ENCODE peak calls at places on chromosomes 6 and 20, in five cellular contexts. I is fibroblast of lung, Y is thyroid gland, X is upper lobe of right lung, Q is lung. E is an unnamed sample.

GRCh38 chr20:36085686-36086267 is 68.8 kb upstream of the EPB41L1 start:
- DNase-seq in Q (peak), I (peak), X (peak), Y (peak), E (peak)

GRCh38 chr6:125314019-125314581 is 12.3 kb upstream of the HDDC2 start:
- DNase-seq in X (no peak), Q (peak), Y (peak), I (peak), E (peak)

GRCh38 chr20:34249291-34249690 is 8.1 kb downstream of the ASIP start:
- DNase-seq in X (no peak), I (peak), Y (no peak), Q (no peak), E (peak)

GRCh38 chr20:4261333-4262284 is 246.3 kb upstream of the RNF24 start:
- DNase-seq in X (no peak), Y (no peak), Q (no peak), I (peak), E (no peak)

GRCh38 chr20:1389703-1390385 is 3.0 kb downstream of the FKBP1A start:
- DNase-seq in X (no peak), Y (peak), Q (peak), I (no peak), E (peak)

GRCh38 chr6:97392735-97393134 is 109.7 kb upstream of the MMS22L start:
- DNase-seq in I (no peak), Y (no peak), Q (no peak), X (no peak), E (no peak)

GRCh38 chr20:34904202-34904621 is 27.8 kb downstream of the ACSS2 start:
- DNase-seq in X (no peak), Y (no peak), Q (no peak), I (no peak), E (peak)

GRCh38 chr6:26330835-26331808 is 33.9 kb upstream of the BTN3A2 start:
- DNase-seq in Y (no peak), I (no peak), X (no peak), Q (no peak), E (no peak)

GRCh38 chr6:39062014-39062740 is 13.6 kb downstream of the GLP1R start:
- DNase-seq in X (no peak), I (no peak), Y (no peak), Q (no peak), E (no peak)

GRCh38 chr6:20432692-20433091 is 31.0 kb downstream of the E2F3 start:
- DNase-seq in Q (no peak), I (no peak), X (no peak), Y (no peak), E (no peak)

GRCh38 chr20:22379472-22379871 is 204.9 kb downstream of the FOXA2 start:
- DNase-seq in I (peak), Q (no peak), Y (no peak), X (no peak), E (peak)

GRCh38 chr6:13395272-13396237 is 67.2 kb upstream of the TBC1D7 start:
- DNase-seq in Q (peak), I (peak), X (no peak), Y (peak), E (peak)

GRCh38 chr6:105211831-105212230 is 32.0 kb upstream of the POPDC3 start:
- DNase-seq in I (peak), Y (no peak), Q (no peak), X (no peak), E (no peak)

GRCh38 chr20:4153251-4153650 is 137.9 kb upstream of the RNF24 start:
- DNase-seq in X (peak), I (no peak), Y (peak), Q (no peak), E (no peak)

GRCh38 chr20:39946053-39946810 is 742.8 kb downstream of the MAFB start:
- DNase-seq in Q (no peak), Y (no peak), I (no peak), X (no peak), E (no peak)

GRCh38 chr20:41275181-41275793 is 42.2 kb downstream of the ZHX3 start:
- DNase-seq in I (peak), X (no peak), Y (no peak), Q (no peak), E (peak)

GRCh38 chr20:44728835-44729342 is 13.7 kb downstream of the CCN5 start:
- DNase-seq in I (peak), X (peak), Q (peak), Y (peak), E (peak)

GRCh38 chr6:145904878-145905277 is 59.3 kb downstream of the SHPRH start:
- DNase-seq in I (no peak), X (no peak), Y (no peak), Q (no peak), E (no peak)

GRCh38 chr20:43185901-43186300 is 3.8 kb downstream of the PTPRT start:
- DNase-seq in Y (no peak), Q (no peak), X (no peak), I (no peak), E (no peak)

GRCh38 chr6:16930432-16930831 is 169.2 kb upstream of the ATXN1 start:
- DNase-seq in X (no peak), I (no peak), Q (no peak), Y (no peak), E (no peak)

GRCh38 chr20:59891581-59891980 is 41.9 kb downstream of the SYCP2 start:
- DNase-seq in Y (no peak), I (no peak), Q (no peak), X (no peak), E (no peak)

GRCh38 chr6:169974663-169975062 is 223.2 kb downstream of the ERMARD start:
- DNase-seq in Y (no peak), I (no peak), Q (no peak), X (no peak), E (no peak)

GRCh38 chr6:149830731-149831379 is 33.3 kb downstream of the LRP11 start:
- DNase-seq in Y (no peak), Q (no peak), X (no peak), I (peak), E (no peak)

GRCh38 chr20:22501034-22501433 is 83.3 kb downstream of the FOXA2 start:
- DNase-seq in X (no peak), Y (no peak), Q (no peak), I (no peak), E (no peak)

GRCh38 chr6:153103256-153103655 is 27.8 kb downstream of the RGS17 start:
- DNase-seq in Q (no peak), X (no peak), I (no peak), Y (no peak), E (no peak)

GRCh38 chr6:70599187-70599586 is 32.5 kb downstream of the SDHAF4 start:
- DNase-seq in Q (no peak), X (no peak), Y (no peak), I (no peak), E (no peak)

GRCh38 chr6:22658934-22659333 is 89.6 kb downstream of the HDGFL1 start:
- DNase-seq in Y (no peak), X (no peak), Q (no peak), I (no peak), E (no peak)

GRCh38 chr6:35470663-35471120 is 2.5 kb downstream of the RPL10A start:
- DNase-seq in I (no peak), Q (no peak), X (no peak), Y (no peak), E (no peak)

GRCh38 chr6:97563529-97563928 is 280.5 kb upstream of the MMS22L start:
- DNase-seq in Y (no peak), Q (no peak), I (no peak), X (no peak), E (no peak)

GRCh38 chr6:106797186-106797585 is 167.8 kb downstream of the QRSL1 start:
- DNase-seq in I (no peak), Y (peak), X (no peak), Q (no peak), E (no peak)

GRCh38 chr6:109079981-109080380 is 14.7 kb downstream of the SESN1 start:
- DNase-seq in I (no peak), Q (no peak), Y (peak), X (no peak), E (peak)

GRCh38 chr6:136859430-136859829 is 37.0 kb downstream of the PEX7 start:
- DNase-seq in I (no peak), X (no peak), Y (no peak), Q (no peak), E (no peak)

GRCh38 chr6:5153186-5153585 is 68.0 kb downstream of the PPP1R3G start:
- DNase-seq in I (no peak), X (no peak), Q (no peak), Y (no peak), E (no peak)

GRCh38 chr6:167963589-167964057 is 33.8 kb upstream of the KIF25 start:
- DNase-seq in Y (no peak), Q (no peak), I (no peak), X (no peak), E (no peak)

GRCh38 chr20:50680106-50680960 is 11.0 kb downstream of the RIPOR3 start:
- DNase-seq in X (no peak), Y (peak), Q (no peak), I (peak), E (no peak)

GRCh38 chr6:115570326-115570725 is 490.4 kb downstream of the FRK start:
- DNase-seq in I (peak), X (no peak), Y (no peak), Q (no peak), E (no peak)

GRCh38 chr6:38021029-38021428 is 201.5 kb downstream of the ZFAND3 start:
- DNase-seq in I (no peak), Y (no peak), Q (no peak), X (no peak), E (no peak)

GRCh38 chr6:145895802-145896201 is 68.4 kb downstream of the SHPRH start:
- DNase-seq in X (no peak), Q (no peak), Y (no peak), I (peak), E (peak)

GRCh38 chr20:25588491-25588890 is 3.2 kb upstream of the NINL start:
- DNase-seq in Q (no peak), Y (no peak), X (no peak), I (no peak), E (no peak)

GRCh38 chr20:25586877-25587276 is 1.5 kb upstream of the NINL start:
- DNase-seq in Q (no peak), X (peak), Y (no peak), I (no peak), E (no peak)

GRCh38 chr20:25587536-25587935 is 2.2 kb upstream of the NINL start:
- DNase-seq in Y (no peak), X (no peak), I (no peak), Q (no peak), E (no peak)

GRCh38 chr20:25580711-25581110 is 4.6 kb downstream of the NINL start:
- DNase-seq in Y (peak), Q (peak), I (no peak), X (peak), E (peak)

DNA sequence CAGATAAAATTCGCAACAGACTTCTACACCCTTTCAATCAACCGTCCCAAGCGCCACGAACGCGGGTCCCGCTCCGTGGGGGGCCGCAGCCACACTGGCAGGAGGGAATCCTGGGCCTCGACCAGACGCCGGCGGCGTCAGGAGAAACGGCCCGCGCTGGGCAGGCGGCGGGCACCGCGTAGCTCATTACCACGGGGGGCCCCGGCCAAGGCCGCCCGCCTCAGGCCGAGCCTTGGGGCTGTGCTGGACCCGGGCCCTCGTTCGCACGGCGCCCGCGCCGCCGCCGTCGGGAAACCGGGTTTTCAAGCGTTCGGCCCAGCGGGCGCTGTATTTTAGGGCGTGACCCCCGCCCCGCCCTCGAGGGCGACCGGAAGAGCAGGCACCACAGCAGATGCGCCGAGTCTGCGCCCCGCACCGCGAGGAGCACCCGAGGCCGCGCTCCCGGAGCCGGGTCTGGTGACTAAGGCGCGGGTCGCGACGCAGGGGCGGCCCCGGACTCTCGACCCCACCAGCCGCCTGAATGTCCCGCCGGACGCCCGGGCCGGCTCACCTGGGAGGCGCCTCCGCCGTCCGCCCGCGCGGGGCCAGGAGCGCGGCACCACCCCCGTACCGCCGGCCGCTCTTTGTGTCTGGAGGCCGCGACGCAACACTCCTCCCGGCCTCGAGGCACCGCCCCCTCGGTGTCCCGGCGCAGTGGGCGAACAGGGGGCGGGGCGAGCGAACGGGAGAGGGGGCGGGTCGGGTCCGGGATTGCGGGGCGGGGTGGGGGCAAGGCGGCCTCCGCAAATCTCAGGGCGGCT is at the start of gene NINL:
- DNase-seq in Q (peak), I (peak), X (peak), Y (peak), E (peak)
- H3K4me3 ChIP-seq in Q (peak), I (peak), X (peak), Y (peak), E (peak)

GRCh38 chr20:37915800-37916570 is 13.1 kb downstream of the VSTM2L start:
- DNase-seq in Y (no peak), Q (no peak), I (no peak), X (no peak), E (no peak)
- TF ChIP-seq CTCF in Y (no peak), Q (no peak), I (no peak), X (no peak), E (no peak)

GRCh38 chr6:68652117-68652536 is 17.0 kb downstream of the ADGRB3 start:
- DNase-seq in Y (no peak), X (no peak), Q (no peak), I (peak), E (no peak)
- H3K4me3 ChIP-seq in Y (no peak), X (no peak), Q (no peak), I (no peak), E (no peak)

GRCh38 chr6:30721198-30722024 is 1.3 kb downstream of the TUBB start:
- DNase-seq in I (peak), Y (peak), Q (peak), X (peak), E (peak)
- TF ChIP-seq CTCF in I (peak), Y (peak), Q (no peak), X (peak), E (no peak)

GRCh38 chr20:48761914-48762313 is 65.9 kb downstream of the PREX1 start:
- DNase-seq in I (no peak), Y (no peak), Q (no peak), X (no peak), E (no peak)
- H3K4me3 ChIP-seq in I (no peak), Y (no peak), Q (no peak), X (no peak), E (no peak)

DNA sequence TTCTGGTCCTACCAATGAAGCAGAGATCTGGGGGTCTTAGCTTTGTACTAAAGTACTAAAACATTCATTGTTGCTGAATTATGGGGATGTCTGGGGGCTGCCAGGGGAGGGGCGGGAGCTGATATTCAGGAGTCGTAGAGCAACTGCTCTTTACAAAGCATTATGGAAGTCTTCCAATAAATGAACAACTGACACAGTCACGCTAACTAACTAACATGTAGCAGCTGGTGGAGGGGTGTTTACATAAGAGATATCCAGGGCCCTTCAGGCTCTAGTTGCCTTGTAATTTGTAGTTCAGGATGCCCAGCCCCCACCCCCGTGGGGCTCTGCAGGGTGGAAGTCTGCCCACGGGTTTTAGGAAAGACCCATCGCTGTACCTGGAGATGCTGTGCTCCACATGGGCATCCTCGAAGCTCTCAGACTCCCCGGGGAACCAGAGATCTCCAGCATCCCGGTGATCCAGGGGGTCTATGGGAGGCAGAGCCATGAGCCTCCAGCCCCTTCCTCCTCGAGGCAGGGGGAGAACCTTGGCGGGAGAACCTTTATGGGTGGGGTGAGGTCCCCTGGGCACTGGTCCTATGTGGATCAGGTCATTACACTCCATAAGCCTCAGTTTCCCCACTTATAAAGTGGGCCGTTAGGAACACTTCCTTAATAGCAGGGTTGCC is 3.4 kb downstream of the TREM2 start:
- DNase-seq in I (peak), Q (no peak), Y (no peak), X (no peak), E (peak)
- TF ChIP-seq CTCF in I (no peak), Q (no peak), Y (no peak), X (no peak), E (no peak)

GRCh38 chr6:45543298-45544235 is 165.8 kb upstream of the SUPT3H start:
- DNase-seq in I (peak), Y (no peak), Q (no peak), X (no peak), E (peak)
- H3K4me3 ChIP-seq in I (no peak), Y (no peak), Q (no peak), X (no peak), E (no peak)

GRCh38 chr6:82000551-82000950 is 247.0 kb downstream of the IBTK start:
- DNase-seq in X (no peak), I (no peak), Q (no peak), Y (no peak), E (no peak)

DNA sequence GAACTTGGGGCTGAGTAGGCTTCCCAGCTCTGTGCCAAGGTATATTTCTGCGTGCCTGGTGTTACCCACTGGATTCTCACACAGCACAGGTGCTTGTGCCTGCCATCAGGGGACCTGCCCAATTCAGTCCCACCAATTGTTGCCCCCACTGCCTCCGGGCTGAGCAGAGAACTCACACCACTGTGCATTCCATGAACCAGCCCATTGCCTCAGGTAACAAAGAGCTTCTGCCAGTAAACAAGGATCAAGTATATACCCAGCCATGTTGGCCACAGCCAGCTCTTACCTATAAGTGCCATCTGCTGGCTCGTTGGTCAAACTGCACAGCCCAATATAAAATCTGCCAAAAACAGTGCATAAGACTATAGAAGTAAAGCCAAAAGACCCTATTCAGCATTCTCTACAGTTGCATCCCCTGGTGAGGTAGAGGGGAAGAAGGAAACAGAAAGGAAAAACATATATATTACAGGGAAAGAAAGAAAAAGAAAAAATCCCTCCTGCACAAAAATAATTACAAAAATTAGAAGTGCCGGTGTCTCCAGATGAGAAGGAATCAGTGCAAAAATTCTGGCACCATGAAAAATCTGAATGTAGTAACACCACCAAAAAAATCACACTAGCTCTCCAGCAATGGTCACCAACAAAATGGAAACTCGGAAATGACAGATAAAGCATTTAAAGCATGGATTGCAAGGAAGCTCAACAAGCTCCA is 241.4 kb downstream of the IBTK start:
- DNase-seq in I (peak), Q (no peak), Y (peak), X (no peak), E (peak)
- TF ChIP-seq CTCF in I (peak), Q (no peak), Y (peak), X (peak), E (peak)

E was measured in fibroblast of pulmonary artery.